ENCODE peak calls at places on chromosomes 16 and 17, in nine cellular contexts. O is AG04450; U is fibroblast of pulmonary artery; H is fibroblast of lung; J is activated CD8-positive, alpha-beta memory T cell treated with anti-CD3 and anti-CD28 coated beads, Interleukin-2, amount 50 U/mL, for 4 hours; L is kidney tubule cell; I is posterior cingulate gyrus; G is mammary epithelial cell; Q is NCI-H446 treated with DMSO at 0.1 percent for 48 hours. F is an unnamed sample.
A peak's percentile ranks its signal among the peaks of the same experiment; 100 is the strongest.

GRCh38 chr17:76736349-76737081 is 616 bp downstream of the SRSF2 start:
- DNase-seq in O (no peak), G (peak; percentile 49), L (peak; percentile 55), J (peak; percentile 72), H (peak; percentile 65), U (peak; percentile 72), Q (no peak), I (peak; percentile 68), F (no peak)

GRCh38 chr17:57415737-57416354 is 159.5 kb downstream of the MSI2 start:
- DNase-seq in O (no peak), U (peak; percentile 25), L (no peak), H (no peak), I (no peak), G (no peak), J (no peak), Q (no peak), F (no peak)

GRCh38 chr17:51640108-51640622 is 379.8 kb downstream of the UTP18 start:
- DNase-seq in Q (no peak), G (peak; percentile 17), J (no peak), I (no peak), L (peak; percentile 13), H (no peak), U (no peak), O (no peak), F (no peak)

GRCh38 chr16:85428168-85428898 is 184.8 kb upstream of the GSE1 start:
- DNase-seq in G (no peak), I (peak; percentile 56), H (no peak), Q (no peak), O (no peak), J (peak; percentile 51), U (peak; percentile 34), L (peak; percentile 35), F (no peak)

GRCh38 chr16:68049448-68049847 is 26.4 kb downstream of the DUS2 start:
- DNase-seq in Q (no peak), I (no peak), G (no peak), L (no peak), H (no peak), J (no peak), U (no peak), O (no peak), F (no peak)

GRCh38 chr16:56370836-56371235 is 54.5 kb downstream of the AMFR start:
- DNase-seq in J (no peak), Q (no peak), H (peak; percentile 47), L (peak; percentile 36), I (no peak), G (no peak), O (no peak), U (peak; percentile 41), F (no peak)

GRCh38 chr16:84913315-84913714 is 93.5 kb downstream of the CRISPLD2 start:
- DNase-seq in Q (no peak), H (no peak), L (no peak), J (no peak), I (no peak), O (no peak), U (no peak), G (no peak), F (no peak)

GRCh38 chr16:19972111-19972510 is 87.5 kb upstream of the GPRC5B start:
- DNase-seq in G (peak; percentile 0), O (no peak), U (no peak), H (no peak), L (no peak), J (no peak), I (no peak), Q (no peak), F (no peak)

F was measured in astrocyte of the cerebellum.